ENCODE peak calls at places on chromosomes 4 and X, in four cellular contexts. S, J, N and B are unnamed samples.

GRCh38 chrX:111823068-111823467 is 52.9 kb upstream of the TRPC5OS start:
- DNase-seq in S (no peak), J (peak), N (no peak), B (peak)

GRCh38 chrX:20329435-20329834 is 62.7 kb upstream of the RPS6KA3 start:
- DNase-seq in S (no peak), N (no peak), J (no peak), B (no peak)

GRCh38 chr4:8394806-8395205 is 45.7 kb downstream of the ACOX3 start:
- DNase-seq in N (no peak), J (no peak), S (no peak), B (no peak)

GRCh38 chr4:80208606-80209005 is 11.3 kb downstream of the PRDM8 start:
- DNase-seq in N (no peak), S (no peak), J (no peak), B (no peak)

GRCh38 chrX:40040686-40041461 is 56.9 kb downstream of the BCOR start:
- DNase-seq in J (no peak), S (no peak), N (no peak), B (peak)

GRCh38 chr4:28621541-28621940 is 1760.9 kb downstream of the STIM2 start:
- DNase-seq in J (no peak), N (no peak), S (no peak), B (no peak)

GRCh38 chrX:44343412-44343942 is at the start of gene EFHC2:
- DNase-seq in J (peak), S (no peak), N (peak), B (peak)

GRCh38 chr4:17097369-17097768 is 198.9 kb upstream of the LDB2 start:
- DNase-seq in S (no peak), J (no peak), N (no peak), B (peak)

GRCh38 chrX:12567857-12568256 is 223.4 kb upstream of the PRPS2 start:
- DNase-seq in N (peak), S (no peak), J (no peak), B (peak)

GRCh38 chr4:185592845-185593488 is 57.7 kb upstream of the PDLIM3 start:
- DNase-seq in J (no peak), N (no peak), S (no peak), B (peak)

GRCh38 chr4:107391630-107392028 is 328.4 kb downstream of the PAPSS1 start:
- DNase-seq in N (no peak), S (no peak), J (no peak), B (no peak)

GRCh38 chrX:36957425-36958328 is 50.5 kb upstream of the FAM47C start:
- DNase-seq in J (no peak), N (peak), S (no peak), B (peak)

GRCh38 chr4:61619528-61619927 is 419.4 kb downstream of the ADGRL3 start:
- DNase-seq in N (no peak), J (no peak), S (no peak), B (peak)

GRCh38 chrX:130173190-130173895 is 1.6 kb downstream of the RAB33A start:
- DNase-seq in N (peak), S (no peak), J (peak), B (no peak)

GRCh38 chr4:578451-579443 is 2.7 kb upstream of the TMEM271 start:
- DNase-seq in S (no peak), J (no peak), N (no peak), B (peak)
- TF ChIP-seq POLR2AphosphoS5 in S (no peak), J (no peak), N (no peak), B (no peak)

DNA sequence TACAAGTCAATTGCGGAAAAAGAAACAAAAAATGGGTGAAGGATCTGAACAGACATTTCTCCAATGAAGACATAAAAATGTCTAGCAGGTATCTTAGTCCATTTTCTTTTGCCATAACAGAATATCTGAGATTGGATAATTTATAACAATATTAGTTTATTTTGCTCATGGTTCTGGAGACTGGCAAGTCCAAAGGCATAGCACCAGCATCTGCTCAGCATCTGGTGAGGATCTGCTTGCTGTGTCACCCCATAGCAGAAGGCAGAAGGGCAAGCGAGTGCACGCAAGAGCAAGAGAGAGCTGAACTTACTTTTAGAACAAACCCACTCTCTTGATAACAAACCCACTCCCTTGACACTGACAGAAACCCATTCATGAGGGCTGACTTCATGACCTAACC is 29.7 kb downstream of the GAB3 start:
- DNase-seq in J (no peak), S (no peak), N (no peak), B (no peak)
- H3K4me2 ChIP-seq in J (no peak), S (no peak), N (no peak), B (no peak)

GRCh38 chr4:38857354-38858096 is 908 bp upstream of the TLR6 start:
- DNase-seq in S (peak), N (peak), J (peak), B (no peak)
- TF ChIP-seq POLR2AphosphoS5 in S (peak), N (peak), J (no peak), B (no peak)

GRCh38 chr4:158929939-158930344 is 161.1 kb downstream of the FNIP2 start:
- DNase-seq in N (no peak), S (no peak), J (no peak), B (no peak)
- H3K4me2 ChIP-seq in N (no peak), S (no peak), J (no peak), B (no peak)

DNA sequence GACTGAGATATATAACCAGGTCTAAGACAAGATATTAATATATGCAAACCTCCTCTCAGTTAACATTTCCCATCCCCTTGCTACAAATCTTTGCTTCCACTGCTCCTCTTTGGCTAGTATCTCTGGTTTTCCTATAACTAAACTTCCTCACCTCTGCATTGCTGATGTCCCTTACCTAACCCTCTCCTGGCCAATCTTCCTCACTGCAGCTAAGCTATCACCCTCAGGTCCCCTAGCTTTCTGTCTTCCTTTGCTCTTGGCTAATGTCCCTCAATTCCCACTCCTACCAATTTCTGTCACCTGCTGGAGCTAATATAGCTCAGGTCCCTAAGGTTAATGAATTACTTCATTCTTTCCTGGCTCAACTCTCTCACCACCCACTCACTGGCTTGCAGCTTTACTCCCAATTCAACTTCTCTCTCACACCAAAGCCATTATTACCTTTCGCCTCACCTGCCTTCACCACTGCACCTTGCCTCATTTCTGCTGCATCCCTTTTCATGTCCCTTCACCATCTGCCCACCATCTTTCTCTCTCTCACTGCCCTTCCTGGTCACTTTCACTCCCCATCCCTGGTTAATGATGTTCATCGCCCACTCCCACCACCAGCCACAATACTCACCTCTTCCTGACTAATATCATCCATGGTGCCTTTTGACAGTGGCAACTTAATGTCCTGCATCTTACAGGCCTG is 26.7 kb downstream of the SMC1A start:
- DNase-seq in S (no peak), N (no peak), J (peak), B (no peak)
- TF ChIP-seq POLR2AphosphoS5 in S (no peak), N (no peak), J (no peak), B (no peak)